ENCODE peak calls at places on chromosome 10, in nine cellular contexts. X, S, E, W, G, J, D, I and N are unnamed samples.

GRCh38 chr10:4312046-4312835 is 513.8 kb upstream of the AKR1E2 start:
- DNase-seq in W (no peak), S (no peak), J (no peak), X (no peak), G (no peak), E (no peak), I (no peak), D (no peak), N (no peak)

GRCh38 chr10:131081386-131081785 is 230.1 kb downstream of the TCERG1L start:
- DNase-seq in D (no peak), I (no peak), W (no peak), S (no peak), E (no peak), J (no peak), G (no peak), X (no peak), N (no peak)

GRCh38 chr10:18334116-18334867 is 194.1 kb downstream of the CACNB2 start:
- DNase-seq in J (no peak), X (no peak), G (peak; percentile 4), S (no peak), E (no peak), W (no peak), D (no peak), I (no peak), N (peak; percentile 41)

GRCh38 chr10:118982366-118982765 is 47.1 kb upstream of the NANOS1 start:
- DNase-seq in G (no peak), X (no peak), I (no peak), D (no peak), E (no peak), J (no peak), W (no peak), S (no peak), N (no peak)

GRCh38 chr10:48550071-48550691 is 54.7 kb downstream of the ARHGAP22 start:
- DNase-seq in D (no peak), W (no peak), I (no peak), G (no peak), S (no peak), X (no peak), J (no peak), E (no peak), N (no peak)

GRCh38 chr10:78944658-78945333 is 124.0 kb upstream of the ZMIZ1 start:
- DNase-seq in W (peak; percentile 97), I (peak; percentile 20), E (no peak), G (no peak), S (peak; percentile 22), X (peak; percentile 40), D (peak; percentile 65), J (peak; percentile 84), N (peak; percentile 97)

GRCh38 chr10:91163709-91164474 is 56.6 kb upstream of the PCGF5 start:
- DNase-seq in J (peak; percentile 75), S (peak; percentile 70), X (peak; percentile 41), E (no peak), I (no peak), D (peak; percentile 49), G (peak; percentile 34), W (peak; percentile 68), N (peak; percentile 96)

GRCh38 chr10:67602268-67602950 is 93.6 kb downstream of the CTNNA3 start:
- DNase-seq in E (no peak), X (no peak), J (no peak), W (peak; percentile 94), S (no peak), G (no peak), D (no peak), I (no peak), N (peak; percentile 81)

GRCh38 chr10:81472927-81473470 is 402.0 kb upstream of the NRG3 start:
- DNase-seq in G (no peak), X (no peak), D (no peak), W (no peak), I (no peak), S (no peak), E (no peak), J (no peak), N (no peak)

GRCh38 chr10:80443531-80443974 is 10.6 kb upstream of the TSPAN14 start:
- DNase-seq in X (no peak), J (no peak), I (no peak), D (peak; percentile 21), W (no peak), S (no peak), G (no peak), E (no peak), N (no peak)

GRCh38 chr10:48478469-48478868 is 126.4 kb downstream of the ARHGAP22 start:
- DNase-seq in W (no peak), J (no peak), E (no peak), D (no peak), I (no peak), S (no peak), X (no peak), G (no peak), N (no peak)

GRCh38 chr10:76969366-76969990 is 668.1 kb downstream of the KCNMA1 start:
- DNase-seq in X (no peak), D (no peak), S (no peak), W (no peak), G (no peak), J (no peak), I (no peak), E (no peak), N (no peak)

GRCh38 chr10:24459836-24460235 is 250.9 kb downstream of the KIAA1217 start:
- DNase-seq in D (no peak), S (no peak), E (no peak), X (no peak), I (no peak), W (no peak), J (no peak), G (no peak), N (no peak)

GRCh38 chr10:102412293-102412692 is 6.3 kb downstream of the PSD start:
- DNase-seq in D (no peak), G (no peak), E (no peak), J (no peak), W (no peak), I (no peak), X (no peak), S (no peak), N (no peak)

GRCh38 chr10:102413053-102413705 is 5.4 kb downstream of the PSD start:
- DNase-seq in J (no peak), G (peak; percentile 88), W (no peak), E (no peak), X (no peak), S (no peak), D (no peak), I (no peak), N (peak; percentile 41)

GRCh38 chr10:102414749-102415148 is 3.8 kb downstream of the PSD start:
- DNase-seq in G (no peak), D (no peak), S (no peak), W (no peak), I (no peak), X (no peak), J (no peak), E (no peak), N (no peak)

GRCh38 chr10:102411341-102412255 is 7.0 kb downstream of the PSD start:
- DNase-seq in S (no peak), E (no peak), I (no peak), D (no peak), X (no peak), J (no peak), W (no peak), G (no peak), N (no peak)

GRCh38 chr10:102413806-102414561 is 4.6 kb downstream of the PSD start:
- DNase-seq in G (peak; percentile 70), D (no peak), E (no peak), S (no peak), X (peak; percentile 9), W (no peak), I (no peak), J (no peak), N (no peak)
- H3K27me3 ChIP-seq in G (peaks cover 52% of the 10 kb centered on the region), D (peaks cover 8% of the 10 kb centered on the region), E (peaks cover 6% of the 10 kb centered on the region), S (no peaks in the 10 kb centered on the region), X (peaks cover 100% of the 10 kb centered on the region), W (peaks cover 28% of the 10 kb centered on the region), I (peaks cover 33% of the 10 kb centered on the region), J (peaks cover 21% of the 10 kb centered on the region), N (peaks cover 16% of the 10 kb centered on the region)

GRCh38 chr10:117541909-117542705 is 439 bp upstream of the EMX2 start:
- DNase-seq in W (peak; percentile 23), X (no peak), S (no peak), J (peak; percentile 94), G (peak; percentile 96), D (no peak), I (peak; percentile 83), E (no peak), N (peak; percentile 99)
- H3K27me3 ChIP-seq in W (peaks cover 84% of the 10 kb centered on the region), X (peaks cover 100% of the 10 kb centered on the region), S (peaks cover 7% of the 10 kb centered on the region), J (no peaks in the 10 kb centered on the region), G (peaks cover 98% of the 10 kb centered on the region), D (peaks cover 68% of the 10 kb centered on the region), I (peaks cover 98% of the 10 kb centered on the region), E (peaks cover 1% of the 10 kb centered on the region), N (no peaks in the 10 kb centered on the region)

GRCh38 chr10:99528867-99529285 is 3.9 kb upstream of the NKX2-3 start:
- DNase-seq in S (no peak), X (no peak), W (no peak), E (no peak), J (no peak), G (no peak), I (no peak), D (no peak), N (no peak)
- H3K27me3 ChIP-seq in S (peaks cover 4% of the 10 kb centered on the region), X (peaks cover 100% of the 10 kb centered on the region), W (peaks cover 98% of the 10 kb centered on the region), E (peaks cover 10% of the 10 kb centered on the region), J (peaks cover 94% of the 10 kb centered on the region), G (peaks cover 100% of the 10 kb centered on the region), I (peaks cover 100% of the 10 kb centered on the region), D (peaks cover 73% of the 10 kb centered on the region), N (peaks cover 96% of the 10 kb centered on the region)

GRCh38 chr10:132786279-132786528 is 257 bp upstream of the NKX6-2 start:
- DNase-seq in J (no peak), D (no peak), S (no peak), I (no peak), E (no peak), G (no peak), X (no peak), W (no peak), N (no peak)
- H3K27me3 ChIP-seq in J (peaks cover 8% of the 10 kb centered on the region), D (peaks cover 46% of the 10 kb centered on the region), S (no peaks in the 10 kb centered on the region), I (peaks cover 84% of the 10 kb centered on the region), E (no peaks in the 10 kb centered on the region), G (peaks cover 98% of the 10 kb centered on the region), X (peaks cover 83% of the 10 kb centered on the region), W (peaks cover 38% of the 10 kb centered on the region), N (peaks cover 40% of the 10 kb centered on the region)

GRCh38 chr10:93073539-93074136 is at the start of gene CYP26A1:
- DNase-seq in D (no peak), S (no peak), E (no peak), J (no peak), W (no peak), X (no peak), G (peak; percentile 70), I (no peak), N (peak; percentile 22)
- H3K27me3 ChIP-seq in D (peaks cover 26% of the 10 kb centered on the region), S (no peaks in the 10 kb centered on the region), E (peaks cover 13% of the 10 kb centered on the region), J (peaks cover 29% of the 10 kb centered on the region), W (peaks cover 84% of the 10 kb centered on the region), X (peaks cover 98% of the 10 kb centered on the region), G (peaks cover 84% of the 10 kb centered on the region), I (peaks cover 96% of the 10 kb centered on the region), N (peaks cover 83% of the 10 kb centered on the region)